ENCODE peak calls at places on chromosomes 13 and 19, in seven cellular contexts. T is head of caudate nucleus, X is A549, J is NCI-H1417, D is nucleus accumbens, R is NCI-H1436, H is WTC11. O is an unnamed sample.

GRCh38 chr13:99214232-99214631 is 13.6 kb downstream of the UBAC2 start:
- DNase-seq in T (no peak), X (no peak), J (no peak), D (no peak), R (no peak), H (no peak), O (no peak)

GRCh38 chr13:36612242-36612641 is 61.6 kb upstream of the SERTM1 start:
- DNase-seq in T (no peak), X (no peak), J (no peak), D (no peak), R (no peak), H (peak), O (no peak)

GRCh38 chr19:16180611-16181010 is 4.6 kb upstream of the FAM32A start:
- DNase-seq in T (no peak), X (peak), J (no peak), D (no peak), R (no peak), H (no peak), O (no peak)

GRCh38 chr13:35309711-35310110 is 166.8 kb downstream of the MAB21L1 start:
- DNase-seq in T (no peak), X (no peak), J (no peak), D (no peak), R (no peak), H (no peak), O (no peak)

GRCh38 chr19:3104708-3104983 is 10.5 kb downstream of the GNA11 start:
- DNase-seq in T (no peak), X (no peak), J (no peak), D (no peak), R (no peak), H (no peak), O (no peak)

GRCh38 chr13:74372511-74372910 is 238.3 kb upstream of the KLF12 start:
- DNase-seq in T (no peak), X (no peak), J (no peak), D (no peak), R (no peak), H (no peak), O (no peak)

GRCh38 chr13:24272452-24273161 is 36.8 kb upstream of the C1QTNF9 start:
- DNase-seq in T (no peak), X (no peak), J (no peak), D (no peak), R (no peak), H (no peak), O (no peak)

GRCh38 chr13:29799041-29799440 is 51.4 kb downstream of the UBL3 start:
- DNase-seq in T (no peak), X (no peak), J (no peak), D (no peak), R (no peak), H (no peak), O (no peak)

O was measured in globus pallidus.